ENCODE peak calls at places on chromosomes 16 and 17, in five cellular contexts. T, E, R, W and H are unnamed samples.

GRCh38 chr17:33097411-33097810 is 105.8 kb downstream of the SPACA3 start:
- DNase-seq in T (no peak), E (no peak), R (no peak), W (no peak), H (no peak)

GRCh38 chr16:58449768-58450167 is 50.2 kb upstream of the NDRG4 start:
- DNase-seq in T (no peak), E (no peak), R (no peak), W (no peak), H (no peak)

GRCh38 chr16:49755291-49755611 is 100.7 kb downstream of the ZNF423 start:
- DNase-seq in T (peak; percentile 12), E (peak; percentile 18), R (peak; percentile 10), W (peak; percentile 62), H (no peak)

GRCh38 chr16:11651796-11652195 is 16.5 kb upstream of the SNN start:
- DNase-seq in T (no peak), E (no peak), R (no peak), W (no peak), H (peak; percentile 38)

GRCh38 chr16:81442220-81442908 is 2.2 kb upstream of the CMIP start:
- DNase-seq in T (no peak), E (no peak), R (no peak), W (no peak), H (no peak)

GRCh38 chr17:36632916-36633846 is 31.8 kb downstream of the MRM1 start:
- DNase-seq in T (no peak), E (no peak), R (no peak), W (no peak), H (no peak)

GRCh38 chr17:81004336-81005015 is 12.8 kb downstream of the CHMP6 start:
- DNase-seq in T (no peak), E (no peak), R (no peak), W (no peak), H (no peak)

GRCh38 chr17:8221663-8222379 is 11.4 kb upstream of the AURKB start:
- DNase-seq in T (peak; percentile 89), E (peak; percentile 87), R (no peak), W (peak; percentile 82), H (peak; percentile 88)

GRCh38 chr17:42526031-42526444 is 10.0 kb upstream of the NAGLU start:
- DNase-seq in T (peak; percentile 66), E (no peak), R (no peak), W (no peak), H (no peak)

GRCh38 chr17:32350662-32351418 is 883 bp downstream of the ZNF207 start:
- DNase-seq in T (peak; percentile 62), E (peak; percentile 73), R (no peak), W (no peak), H (peak; percentile 72)

GRCh38 chr17:80264048-80264792 is 3.6 kb downstream of the RNF213 start:
- DNase-seq in T (no peak), E (peak; percentile 15), R (no peak), W (no peak), H (peak; percentile 36)

GRCh38 chr17:17569691-17570090 is 21.8 kb downstream of the PEMT start:
- DNase-seq in T (no peak), E (no peak), R (no peak), W (no peak), H (no peak)

GRCh38 chr17:80313160-80313829 is 52.6 kb downstream of the RNF213 start:
- DNase-seq in T (no peak), E (no peak), R (no peak), W (no peak), H (no peak)

GRCh38 chr17:53687324-53687723 is 135.4 kb upstream of the KIF2B start:
- DNase-seq in T (no peak), E (no peak), R (no peak), W (no peak), H (no peak)

GRCh38 chr16:59021751-59022150 is 287.6 kb upstream of the GOT2 start:
- DNase-seq in T (peak; percentile 32), E (no peak), R (no peak), W (peak; percentile 8), H (no peak)

GRCh38 chr16:84596161-84596560 is 21.7 kb downstream of the COTL1 start:
- DNase-seq in T (no peak), E (no peak), R (no peak), W (no peak), H (no peak)

GRCh38 chr16:80985611-80986010 is 21.1 kb downstream of the CMC2 start:
- DNase-seq in T (no peak), E (no peak), R (no peak), W (no peak), H (no peak)

GRCh38 chr16:65117701-65118448 is 4.0 kb downstream of the CDH11 start:
- DNase-seq in T (peak; percentile 90), E (peak; percentile 70), R (peak; percentile 0), W (peak; percentile 51), H (peak; percentile 75)

GRCh38 chr16:86508028-86508946 is 2.0 kb upstream of the FOXF1 start:
- DNase-seq in T (no peak), E (no peak), R (no peak), W (no peak), H (no peak)

GRCh38 chr17:27569884-27570577 is 61.0 kb upstream of the LGALS9 start:
- DNase-seq in T (no peak), E (no peak), R (no peak), W (no peak), H (no peak)
- H3K4me2 ChIP-seq in T (no peak overlapping the region), E (no peak overlapping the region), R (no peak overlapping the region), W (peak overlapping the region; percentile 15), H (no peak overlapping the region)

DNA sequence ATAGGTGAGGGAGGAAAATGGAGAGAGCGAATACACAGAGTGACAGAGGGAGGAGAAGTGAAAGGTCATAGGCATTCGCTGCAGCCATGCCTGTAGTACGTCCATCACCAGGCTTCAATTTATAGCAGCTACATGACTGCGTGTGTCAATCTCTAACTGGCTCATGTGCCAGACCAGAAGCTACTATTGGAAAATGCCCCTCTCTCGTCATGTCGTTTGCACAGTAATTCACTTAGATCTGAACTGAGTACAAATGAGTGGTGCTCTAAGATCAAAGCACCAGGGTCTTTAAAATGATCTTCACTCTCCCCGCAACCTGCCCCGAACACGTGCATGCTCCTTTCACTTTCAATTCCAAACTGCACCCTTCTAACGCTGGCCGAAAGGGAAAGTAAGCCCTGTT is 51.3 kb downstream of the ADCY9 start:
- DNase-seq in T (no peak), E (peak; percentile 26), R (no peak), W (no peak), H (no peak)
- H3K4me3 ChIP-seq in T (no peak overlapping the region), E (peak overlapping the region; percentile 22), R (no peak overlapping the region), W (no peak overlapping the region), H (no peak overlapping the region)

DNA sequence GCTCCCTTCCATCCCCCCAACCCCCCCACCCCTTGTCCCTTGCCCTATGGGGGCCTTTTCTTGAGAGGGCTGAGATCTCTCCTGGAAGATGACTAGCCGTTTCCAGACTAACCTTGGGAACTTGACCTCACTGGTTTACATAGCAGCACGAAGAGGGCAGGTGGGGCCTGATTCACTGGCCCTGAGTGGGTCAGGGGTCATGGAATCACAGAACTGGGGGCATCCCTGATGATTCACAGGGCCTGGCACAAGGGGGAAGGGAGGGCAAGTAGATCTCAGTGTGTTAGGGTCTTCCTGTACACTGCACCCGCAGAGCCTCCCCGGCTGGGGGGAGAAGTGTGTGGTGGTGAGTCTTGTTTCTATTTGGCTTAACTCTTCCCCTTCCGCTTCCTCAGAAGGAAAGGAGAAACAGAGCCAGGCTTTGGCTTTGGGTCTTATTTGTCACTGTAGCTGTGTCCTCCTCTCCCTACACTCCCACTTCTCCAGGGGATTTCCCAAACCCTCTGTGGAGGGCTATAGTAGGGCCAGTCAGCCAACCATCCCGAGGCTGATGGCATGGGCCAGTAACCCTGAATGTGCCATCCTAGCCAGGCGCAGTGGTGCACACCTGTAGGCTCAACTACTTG is 3.7 kb downstream of the STARD3 start:
- DNase-seq in T (no peak), E (no peak), R (no peak), W (no peak), H (no peak)
- H3K4me2 ChIP-seq in T (no peak overlapping the region), E (no peak overlapping the region), R (no peak overlapping the region), W (no peak overlapping the region), H (peak overlapping the region; percentile 20)

GRCh38 chr16:7304932-7305331 is 27.7 kb upstream of the RBFOX1 start:
- DNase-seq in T (no peak), E (no peak), R (no peak), W (no peak), H (no peak)
- H3K4me3 ChIP-seq in T (no peak overlapping the region), E (no peak overlapping the region), R (no peak overlapping the region), W (no peak overlapping the region), H (no peak overlapping the region)

GRCh38 chr16:78180349-78180748 is 80.9 kb downstream of the WWOX start:
- DNase-seq in T (no peak), E (no peak), R (no peak), W (no peak), H (no peak)

GRCh38 chr16:78179666-78180065 is 80.2 kb downstream of the WWOX start:
- DNase-seq in T (no peak), E (no peak), R (no peak), W (no peak), H (no peak)

GRCh38 chr16:78184554-78185183 is 85.2 kb downstream of the WWOX start:
- DNase-seq in T (peak; percentile 82), E (no peak), R (no peak), W (no peak), H (no peak)

GRCh38 chr16:78183437-78183836 is 84.0 kb downstream of the WWOX start:
- DNase-seq in T (no peak), E (no peak), R (no peak), W (no peak), H (no peak)

GRCh38 chr16:78183886-78184553 is 84.6 kb downstream of the WWOX start:
- DNase-seq in T (no peak), E (no peak), R (no peak), W (no peak), H (no peak)
- H3K4me2 ChIP-seq in T (peak overlapping the region; percentile 75), E (no peak overlapping the region), R (no peak overlapping the region), W (peak overlapping the region; percentile 36), H (no peak overlapping the region)

GRCh38 chr17:35541434-35541833 is 4.0 kb upstream of the SLFN12L start:
- DNase-seq in T (no peak), E (no peak), R (no peak), W (no peak), H (no peak)
- H3K4me3 ChIP-seq in T (no peak overlapping the region), E (peak overlapping the region; percentile 67), R (no peak overlapping the region), W (no peak overlapping the region), H (peak overlapping the region; percentile 64)

GRCh38 chr16:62240722-62241121 is 204.5 kb upstream of the CDH8 start:
- DNase-seq in T (no peak), E (no peak), R (no peak), W (no peak), H (no peak)
- H3K4me2 ChIP-seq in T (no peak overlapping the region), E (no peak overlapping the region), R (no peak overlapping the region), W (no peak overlapping the region), H (no peak overlapping the region)

GRCh38 chr17:292531-293382 is 59.9 kb downstream of the RPH3AL start:
- DNase-seq in T (no peak), E (no peak), R (no peak), W (no peak), H (no peak)
- H3K4me3 ChIP-seq in T (no peak overlapping the region), E (no peak overlapping the region), R (no peak overlapping the region), W (no peak overlapping the region), H (no peak overlapping the region)

GRCh38 chr17:64074704-64075484 is 54.5 kb upstream of the ICAM2 start:
- DNase-seq in T (peak; percentile 83), E (no peak), R (no peak), W (peak; percentile 66), H (no peak)

GRCh38 chr17:64077409-64077808 is 52.5 kb downstream of the ERN1 start:
- DNase-seq in T (peak; percentile 41), E (no peak), R (no peak), W (no peak), H (no peak)

GRCh38 chr17:64071111-64071510 is 50.7 kb upstream of the ICAM2 start:
- DNase-seq in T (no peak), E (no peak), R (no peak), W (no peak), H (no peak)

GRCh38 chr17:64070213-64070612 is 49.8 kb upstream of the ICAM2 start:
- DNase-seq in T (no peak), E (no peak), R (no peak), W (no peak), H (no peak)

GRCh38 chr17:64073771-64074703 is 53.6 kb upstream of the ICAM2 start:
- DNase-seq in T (no peak), E (peak; percentile 83), R (no peak), W (no peak), H (peak; percentile 95)
- H3K4me2 ChIP-seq in T (peak overlapping the region; percentile 33), E (peak overlapping the region; percentile 92), R (no peak overlapping the region), W (peak overlapping the region; percentile 71), H (peak overlapping the region; percentile 95)